ENCODE peak calls at places on chromosomes 12 and 14, in five cellular contexts. S, V, B, K and P are unnamed samples.
A peak's percentile ranks its signal among the peaks of the same experiment; 100 is the strongest.

GRCh38 chr14:90569201-90569600 is 172.4 kb downstream of the CALM1 start:
- DNase-seq in V (no peak), K (no peak), B (no peak), S (no peak), P (no peak)

GRCh38 chr12:18217981-18218380 is 43.3 kb upstream of the PIK3C2G start:
- DNase-seq in V (no peak), K (no peak), S (no peak), B (no peak), P (no peak)

GRCh38 chr12:84161296-84161695 is 751.3 kb downstream of the SLC6A15 start:
- DNase-seq in S (no peak), V (no peak), B (no peak), K (no peak), P (no peak)

GRCh38 chr14:58633831-58634230 is 3.9 kb upstream of the DACT1 start:
- DNase-seq in S (no peak), V (no peak), K (no peak), B (no peak), P (no peak)

GRCh38 chr14:75258079-75258802 is 20.4 kb upstream of the FOS start:
- DNase-seq in B (peak; percentile 72), V (peak; percentile 50), K (peak; percentile 61), S (peak; percentile 84), P (peak; percentile 71)

GRCh38 chr14:101087614-101088394 is 184.3 kb upstream of the RTL1 start:
- DNase-seq in B (peak; percentile 17), V (no peak), K (peak; percentile 3), S (no peak), P (peak; percentile 12)

GRCh38 chr14:96090441-96091148 is 51.4 kb downstream of the C14orf132 start:
- DNase-seq in S (peak; percentile 63), K (peak; percentile 34), V (peak; percentile 69), B (peak; percentile 59), P (peak; percentile 65)

GRCh38 chr12:6827982-6828670 is at the start of gene P3H3:
- DNase-seq in B (peak; percentile 48), K (no peak), V (peak; percentile 74), S (no peak), P (peak; percentile 43)

GRCh38 chr14:61547186-61548121 is 147.9 kb upstream of the HIF1A start:
- DNase-seq in B (no peak), K (no peak), S (no peak), V (no peak), P (no peak)

GRCh38 chr12:63897931-63898330 is 53.4 kb downstream of the SRGAP1 start:
- DNase-seq in V (no peak), B (no peak), S (peak; percentile 10), K (no peak), P (no peak)

GRCh38 chr12:75703131-75703530 is 191.7 kb upstream of the KRR1 start:
- DNase-seq in V (no peak), S (no peak), K (no peak), B (no peak), P (no peak)

GRCh38 chr12:39227218-39227617 is 215.7 kb downstream of the KIF21A start:
- DNase-seq in V (no peak), S (no peak), K (no peak), B (no peak), P (no peak)

GRCh38 chr14:95496111-95496681 is 20.3 kb downstream of the SYNE3 start:
- DNase-seq in S (no peak), B (no peak), K (no peak), V (no peak), P (no peak)

GRCh38 chr12:44217146-44217883 is 381.4 kb downstream of the TMEM117 start:
- DNase-seq in B (no peak), K (no peak), V (no peak), S (no peak), P (no peak)

GRCh38 chr14:96270565-96271420 is 14.8 kb downstream of the BDKRB1 start:
- DNase-seq in B (no peak), V (no peak), K (no peak), S (no peak), P (no peak)

GRCh38 chr12:40959041-40959440 is 229.1 kb upstream of the PDZRN4 start:
- DNase-seq in K (no peak), B (no peak), V (no peak), S (no peak), P (no peak)

GRCh38 chr12:54145844-54146243 is 42.9 kb downstream of the SMUG1 start:
- DNase-seq in V (no peak), K (no peak), S (no peak), B (no peak), P (no peak)

GRCh38 chr14:44300911-44301310 is 206.2 kb downstream of the FSCB start:
- DNase-seq in S (no peak), K (no peak), V (no peak), B (no peak), P (no peak)

GRCh38 chr14:35242599-35243311 is 49.4 kb upstream of the PSMA6 start:
- DNase-seq in V (no peak), K (no peak), B (no peak), S (no peak), P (no peak)

GRCh38 chr14:94048676-94049624 is 22.8 kb downstream of the OTUB2 start:
- DNase-seq in V (no peak), S (peak; percentile 2), K (no peak), B (peak; percentile 28), P (peak; percentile 13)

GRCh38 chr12:62256408-62257079 is 3.7 kb upstream of the USP15 start:
- DNase-seq in K (no peak), B (no peak), S (peak; percentile 49), V (peak; percentile 43), P (peak; percentile 52)

GRCh38 chr14:60590907-60591510 is 58.3 kb downstream of the SIX1 start:
- DNase-seq in S (no peak), B (no peak), V (no peak), K (no peak), P (no peak)

DNA sequence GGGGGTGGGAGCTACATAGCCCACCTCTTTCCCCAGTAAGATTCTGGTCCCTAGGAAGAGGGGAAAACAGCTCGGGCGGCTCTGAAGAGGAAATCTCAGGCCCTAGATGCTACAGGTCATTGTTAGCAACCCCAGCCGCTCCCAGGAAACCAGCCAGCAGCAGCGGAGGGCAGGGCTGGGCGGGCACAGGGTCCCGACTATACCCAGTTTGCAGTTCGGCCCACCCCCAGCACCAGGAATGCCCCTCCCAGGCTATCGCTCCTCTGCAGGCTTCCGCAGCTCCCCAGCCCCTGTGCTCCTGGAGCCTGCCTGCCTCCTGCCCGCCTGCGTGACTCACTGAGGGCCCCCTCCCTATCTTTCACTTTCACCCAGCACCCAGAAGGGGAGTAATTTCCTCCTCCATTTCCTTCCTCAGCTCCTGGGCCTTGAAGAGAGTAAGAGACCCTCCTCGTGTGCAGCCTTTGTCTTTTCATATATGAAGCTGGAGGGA is 27.2 kb upstream of the PNMA1 start:
- DNase-seq in V (peak; percentile 71), S (peak; percentile 64), B (peak; percentile 89), K (peak; percentile 86), P (peak; percentile 56)
- H3K4me3 ChIP-seq in V (peak overlapping the region; percentile 24), S (no peak overlapping the region), B (peak overlapping the region; percentile 38), K (peak overlapping the region; percentile 7), P (no peak overlapping the region)

DNA sequence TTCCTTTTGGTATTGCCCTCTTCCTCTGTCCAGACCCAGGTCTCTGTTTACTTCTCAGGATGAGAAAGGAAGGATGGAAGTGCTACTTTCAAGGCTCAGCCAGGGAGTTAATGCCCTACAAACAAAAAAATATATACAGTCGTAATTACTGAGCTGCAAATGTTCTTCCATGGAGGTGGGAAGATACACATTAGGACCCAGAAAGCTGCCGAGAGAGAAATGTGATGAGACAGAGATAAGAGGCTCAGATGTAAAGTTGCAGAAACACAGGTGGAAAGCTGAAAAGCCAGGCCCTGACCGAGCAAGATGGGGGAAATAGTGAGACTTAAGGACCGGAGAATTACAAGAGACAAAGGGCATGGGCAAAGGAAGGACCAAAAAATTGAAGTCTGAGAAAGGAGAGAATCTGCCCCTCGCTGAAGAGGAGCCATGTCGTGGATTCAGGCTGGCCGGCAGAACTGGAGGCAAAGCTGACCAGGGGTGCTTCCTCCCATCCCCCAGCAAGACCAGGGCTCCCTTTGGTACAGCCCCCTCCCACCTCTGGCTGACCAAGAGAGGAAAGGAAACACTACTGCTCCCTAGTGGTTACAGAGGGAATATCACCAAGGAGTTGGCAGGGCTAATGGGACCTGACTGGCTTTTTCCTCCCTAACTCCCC is 12.2 kb downstream of the ZFHX2 start:
- DNase-seq in V (peak; percentile 40), B (no peak), K (no peak), S (no peak), P (peak; percentile 33)
- TF ChIP-seq POLR2A in V (no peak), B (no peak), K (no peak), S (no peak), P (no peak)

DNA sequence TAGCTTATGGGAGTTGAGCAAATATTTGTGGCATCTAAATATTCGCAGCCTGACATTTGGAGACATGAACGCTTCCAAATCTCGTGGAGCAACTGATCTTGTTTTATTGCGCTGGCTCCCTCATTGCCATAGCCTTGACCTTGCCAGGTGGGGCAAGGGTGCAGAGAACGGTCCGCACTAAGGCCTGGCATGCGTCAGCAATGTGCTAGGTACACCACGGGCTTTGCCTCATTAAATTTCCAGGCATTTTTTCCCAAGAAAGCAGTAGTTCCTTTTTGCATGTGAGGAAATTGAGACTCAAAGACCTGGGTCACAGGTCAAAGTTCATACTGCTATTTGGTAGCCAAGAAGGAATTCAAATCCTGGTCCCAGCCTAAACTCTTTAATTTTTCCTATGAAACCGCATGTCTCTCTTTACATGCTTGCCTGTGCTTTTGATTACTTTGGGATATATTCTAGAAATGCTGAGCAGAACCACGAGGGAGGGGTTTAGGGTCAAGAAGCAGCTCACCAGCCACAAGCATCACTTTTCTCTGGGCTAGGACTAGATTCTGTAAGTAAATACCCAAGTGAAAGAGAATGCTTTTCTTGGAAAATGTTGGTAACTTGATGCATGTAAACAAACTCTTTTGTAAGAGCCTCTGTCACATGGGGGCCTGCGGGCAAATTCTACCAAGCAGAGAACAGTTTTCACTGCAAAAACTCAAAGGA is 891.6 kb downstream of the VRK1 start:
- DNase-seq in S (no peak), B (no peak), K (no peak), V (no peak), P (no peak)
- H3K4me3 ChIP-seq in S (no peak overlapping the region), B (no peak overlapping the region), K (no peak overlapping the region), V (no peak overlapping the region), P (no peak overlapping the region)

GRCh38 chr12:52951126-52951525 is 2.2 kb downstream of the KRT18 start:
- DNase-seq in B (no peak), V (no peak), K (no peak), S (no peak), P (no peak)

GRCh38 chr12:52951640-52952039 is 2.7 kb downstream of the KRT18 start:
- DNase-seq in B (no peak), V (no peak), S (no peak), K (no peak), P (no peak)

GRCh38 chr12:52950553-52950952 is 1.6 kb downstream of the KRT18 start:
- DNase-seq in S (no peak), K (no peak), V (no peak), B (no peak), P (no peak)

GRCh38 chr12:52952082-52952801 is 3.3 kb downstream of the KRT18 start:
- DNase-seq in B (peak; percentile 80), V (no peak), K (peak; percentile 70), S (peak; percentile 92), P (peak; percentile 60)

DNA sequence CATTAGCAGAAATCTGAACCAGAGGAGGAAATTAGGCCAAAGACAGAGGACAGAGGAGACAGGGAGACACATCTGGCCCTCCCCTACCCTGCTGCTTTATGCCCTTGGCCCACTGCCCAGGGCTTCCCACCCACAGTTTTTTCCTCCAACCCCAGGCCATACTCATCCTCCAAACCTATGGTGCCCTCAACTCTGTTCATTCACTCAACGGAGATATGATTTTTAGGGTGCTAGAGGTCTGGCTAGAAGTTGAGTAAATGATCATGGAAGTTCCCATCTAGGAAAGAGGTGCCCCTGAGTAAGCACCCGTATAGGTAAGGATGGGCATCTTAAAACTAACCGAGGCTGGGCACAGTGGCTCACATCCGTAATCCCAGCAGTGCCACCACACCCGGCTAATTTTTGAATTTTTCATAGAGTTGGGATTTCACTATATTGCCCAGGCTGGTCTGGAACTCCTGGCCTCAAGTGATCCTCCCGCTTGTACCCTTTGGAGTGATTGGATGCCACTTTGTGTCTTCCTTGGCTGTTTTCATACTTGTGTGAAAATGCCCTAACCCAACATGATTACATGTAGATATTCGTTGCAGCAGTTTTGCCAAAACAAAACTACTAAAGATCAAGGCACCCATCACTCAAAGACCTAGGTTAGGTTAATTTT is 4.4 kb downstream of the KRT18 start:
- DNase-seq in K (no peak), B (no peak), S (no peak), V (no peak), P (no peak)
- TF ChIP-seq POLR2A in K (no peak), B (no peak), S (no peak), V (no peak), P (no peak)